ENCODE peak calls at places on chromosomes 7 and 10, in six cellular contexts. J is IMR-90, S is H9, Y is neuronal stem cell, B is H1, P is mesenchymal stem cell. C is an unnamed sample.

GRCh38 chr10:62728479-62728878 is 76.0 kb upstream of the ADO start:
- DNase-seq in J (no peak), S (no peak), Y (no peak), B (no peak), P (no peak), C (peak; percentile 20)

GRCh38 chr7:98687331-98687863 is 70.3 kb downstream of the NPTX2 start:
- DNase-seq in J (no peak), S (no peak), Y (no peak), B (no peak), P (no peak), C (no peak)

GRCh38 chr10:11647676-11648075 is 36.2 kb upstream of the USP6NL start:
- DNase-seq in J (no peak), S (no peak), Y (no peak), B (no peak), P (no peak), C (no peak)

GRCh38 chr10:129136866-129137415 is 330.1 kb upstream of the MGMT start:
- DNase-seq in J (no peak), S (no peak), Y (no peak), B (no peak), P (no peak), C (no peak)

GRCh38 chr10:128859738-128860386 is 607.2 kb upstream of the MGMT start:
- DNase-seq in J (no peak), S (no peak), Y (no peak), B (peak; percentile 67), P (no peak), C (peak; percentile 29)

GRCh38 chr10:53064609-53065008 is 292.0 kb upstream of the MBL2 start:
- DNase-seq in J (no peak), S (no peak), Y (no peak), B (no peak), P (no peak), C (no peak)

GRCh38 chr10:37803269-37803668 is 54.1 kb downstream of the ZNF248 start:
- DNase-seq in J (no peak), S (no peak), Y (no peak), B (no peak), P (no peak), C (no peak)

GRCh38 chr7:139675127-139676110 is 102.4 kb downstream of the HIPK2 start:
- DNase-seq in J (peak; percentile 38), S (no peak), Y (no peak), B (no peak), P (no peak), C (no peak)

GRCh38 chr10:15719062-15719898 is 442 bp downstream of the ITGA8 start:
- DNase-seq in J (no peak), S (peak; percentile 64), Y (peak; percentile 24), B (peak; percentile 72), P (peak; percentile 74), C (no peak)
- H2AFZ ChIP-seq in J (peak overlapping the region; percentile 71), S (no peak overlapping the region), Y (peak overlapping the region; percentile 76), B (peak overlapping the region; percentile 72), P (peak overlapping the region; percentile 42), C (peak overlapping the region; percentile 37)

GRCh38 chr7:102285541-102286236 is 979 bp upstream of the SH2B2 start:
- DNase-seq in J (no peak), S (no peak), Y (no peak), B (no peak), P (no peak), C (no peak)

GRCh38 chr7:102284891-102285540 is 1.7 kb upstream of the SH2B2 start:
- DNase-seq in J (no peak), S (no peak), Y (no peak), B (no peak), P (no peak), C (no peak)

GRCh38 chr7:102287082-102287464 is 405 bp downstream of the SH2B2 start:
- DNase-seq in J (no peak), S (no peak), Y (peak; percentile 41), B (no peak), P (no peak), C (no peak)

GRCh38 chr7:102287465-102288146 is 938 bp downstream of the SH2B2 start:
- DNase-seq in J (no peak), S (peak; percentile 58), Y (no peak), B (peak; percentile 80), P (peak; percentile 41), C (peak; percentile 77)

DNA sequence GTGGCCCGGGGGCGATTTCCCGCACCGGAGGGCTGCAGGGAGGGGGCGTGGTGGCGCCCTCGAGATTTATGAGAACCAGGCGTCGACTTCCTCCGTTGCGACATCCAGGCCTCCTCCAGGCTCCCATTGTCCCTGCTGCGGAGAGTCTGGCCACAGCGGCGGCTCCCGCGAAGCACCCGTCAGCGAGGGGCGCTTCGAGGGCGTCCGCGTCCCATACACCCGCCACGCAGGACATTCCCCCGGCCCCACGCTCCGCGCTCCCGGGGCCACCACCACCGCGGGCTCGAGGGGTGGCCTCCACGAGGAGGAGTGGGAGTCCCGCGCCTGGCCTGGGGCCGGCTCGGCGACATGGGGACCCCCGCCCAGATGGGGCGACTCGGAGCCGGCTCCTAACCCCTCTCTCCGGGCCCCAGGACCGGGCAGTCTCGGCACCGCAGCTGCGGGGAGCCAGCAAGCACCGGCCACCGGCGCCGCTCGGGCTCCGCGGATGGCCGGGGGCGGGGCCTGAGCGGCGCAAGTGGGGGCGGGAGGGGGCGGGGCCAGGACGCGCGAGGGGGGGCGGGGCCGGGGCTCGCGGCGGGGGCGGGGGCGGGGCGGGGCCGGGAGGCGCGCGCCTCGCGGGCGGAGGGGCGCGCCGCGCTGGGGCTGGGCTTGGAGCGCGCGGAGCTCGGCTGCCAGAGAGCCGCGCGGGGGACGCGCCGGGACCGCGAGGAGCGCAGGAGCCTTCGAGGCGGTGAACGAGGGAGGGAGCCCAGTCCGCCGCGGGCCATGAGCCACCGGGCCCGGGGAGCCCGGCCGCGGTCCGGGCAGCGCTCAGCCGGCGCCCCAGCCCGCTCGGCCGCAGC is at the start of gene SH2B2:
- DNase-seq in J (peak; percentile 49), S (peak; percentile 67), Y (peak; percentile 65), B (peak; percentile 79), P (peak; percentile 85), C (peak; percentile 75)
- H4K8ac ChIP-seq in J (peak within 1 kb of the TSS; percentile 31), S (no peak within 1 kb of the TSS), Y (peak within 1 kb of the TSS; percentile 86), B (peak within 1 kb of the TSS; percentile 64), P (peak within 1 kb of the TSS; percentile 99), C (peak within 1 kb of the TSS; percentile 98)

GRCh38 chr10:100741386-100742066 is 3.9 kb upstream of the PAX2 start:
- DNase-seq in J (no peak), S (no peak), Y (no peak), B (peak; percentile 59), P (no peak), C (no peak)

GRCh38 chr10:100742936-100743335 is 2.4 kb upstream of the PAX2 start:
- DNase-seq in J (no peak), S (no peak), Y (no peak), B (no peak), P (no peak), C (no peak)

GRCh38 chr10:100742067-100742771 is 3.2 kb upstream of the PAX2 start:
- DNase-seq in J (no peak), S (no peak), Y (no peak), B (peak; percentile 67), P (no peak), C (no peak)

GRCh38 chr10:100739516-100740368 is 5.6 kb upstream of the PAX2 start:
- DNase-seq in J (no peak), S (peak; percentile 76), Y (no peak), B (peak; percentile 77), P (no peak), C (no peak)

DNA sequence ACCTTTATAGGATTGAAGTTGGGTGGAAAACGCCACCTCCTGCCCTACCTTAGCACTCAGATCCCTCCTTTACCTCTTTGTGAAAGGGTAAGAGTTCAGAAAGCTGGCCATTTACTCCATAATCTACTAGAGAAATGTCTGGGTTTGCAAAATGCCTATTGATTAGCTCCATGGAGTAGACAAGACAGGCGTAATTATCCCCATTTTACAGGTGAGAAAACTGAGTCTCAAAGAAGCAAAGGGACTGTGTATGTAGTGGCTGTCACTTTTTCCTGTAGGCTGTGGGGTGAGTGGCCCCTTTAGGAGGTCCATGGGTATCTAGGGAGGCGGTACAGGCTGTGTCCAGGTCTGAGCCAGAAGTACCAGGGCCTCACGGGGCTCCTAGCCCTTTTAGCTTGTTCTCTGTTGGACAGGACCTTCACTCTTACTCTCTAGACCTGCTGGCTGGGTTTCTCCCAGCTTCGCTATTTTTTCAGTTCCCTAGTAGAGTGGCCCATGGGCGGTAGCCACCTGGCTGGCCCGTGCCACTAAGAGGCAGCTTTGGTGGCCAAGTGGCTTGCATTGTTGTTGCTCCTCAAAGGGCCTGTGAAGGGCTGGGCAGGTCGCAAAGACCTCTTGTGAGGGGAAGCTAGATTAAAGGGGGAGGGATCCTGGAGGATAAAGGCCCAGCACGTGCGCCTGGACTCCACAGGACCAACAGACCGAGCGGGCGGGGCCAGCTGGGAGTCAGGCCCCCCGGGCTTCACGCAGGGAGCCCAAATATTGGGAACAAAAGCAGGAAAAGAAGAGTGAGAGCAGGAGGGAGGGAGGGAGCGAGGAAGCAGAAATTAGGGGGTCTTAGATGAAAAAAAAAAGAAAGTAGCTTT is 4.7 kb upstream of the PAX2 start:
- DNase-seq in J (no peak), S (peak; percentile 67), Y (no peak), B (peak; percentile 72), P (no peak), C (no peak)
- H3K14ac ChIP-seq in J (no peak overlapping the region), S (no peak overlapping the region), Y (no peak overlapping the region), B (no peak overlapping the region), P (no peak overlapping the region), C (no peak overlapping the region)

GRCh38 chr10:132408367-132408781 is 11.4 kb downstream of the PWWP2B start:
- DNase-seq in J (no peak), S (peak; percentile 58), Y (no peak), B (no peak), P (peak; percentile 52), C (no peak)

GRCh38 chr10:132407243-132407746 is 10.3 kb downstream of the PWWP2B start:
- DNase-seq in J (no peak), S (no peak), Y (no peak), B (no peak), P (no peak), C (peak; percentile 45)

GRCh38 chr10:132406750-132407149 is 9.8 kb downstream of the PWWP2B start:
- DNase-seq in J (no peak), S (no peak), Y (no peak), B (no peak), P (no peak), C (no peak)

GRCh38 chr10:132408823-132409666 is 12.0 kb downstream of the PWWP2B start:
- DNase-seq in J (no peak), S (no peak), Y (no peak), B (no peak), P (no peak), C (peak; percentile 23)

GRCh38 chr10:132407846-132408278 is 10.9 kb downstream of the PWWP2B start:
- DNase-seq in J (peak; percentile 29), S (peak; percentile 88), Y (no peak), B (peak; percentile 91), P (peak; percentile 80), C (peak; percentile 87)
- H2AFZ ChIP-seq in J (peak overlapping the region; percentile 75), S (no peak overlapping the region), Y (no peak overlapping the region), B (no peak overlapping the region), P (no peak overlapping the region), C (peak overlapping the region; percentile 56)

DNA sequence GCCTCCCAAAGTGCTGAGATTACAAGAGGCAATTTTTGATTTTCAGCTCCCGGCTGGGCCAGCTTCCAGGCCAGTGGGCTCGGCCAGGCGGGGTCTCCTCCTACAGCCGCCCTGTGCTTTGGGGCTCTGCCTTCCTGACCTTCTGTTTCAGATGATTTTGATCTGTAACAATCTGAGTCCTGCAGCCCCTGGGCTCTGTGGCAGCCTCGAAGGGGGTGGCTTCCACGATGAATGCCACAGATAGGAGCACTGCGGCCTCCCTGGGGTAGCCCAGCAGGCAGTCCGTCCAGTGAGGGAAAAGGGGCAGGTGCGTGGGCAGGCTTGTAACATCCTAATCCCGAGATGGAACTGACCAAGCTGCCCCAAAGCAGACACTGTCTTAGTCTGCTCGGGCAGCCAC is 177.5 kb downstream of the DNAJB6 start:
- DNase-seq in J (no peak), S (no peak), Y (no peak), B (no peak), P (no peak), C (no peak)
- H4K8ac ChIP-seq in J (no peak overlapping the region), S (no peak overlapping the region), Y (no peak overlapping the region), B (no peak overlapping the region), P (no peak overlapping the region), C (no peak overlapping the region)

GRCh38 chr10:102811346-102811745 is 25.9 kb downstream of the CYP17A1 start:
- DNase-seq in J (no peak), S (no peak), Y (no peak), B (no peak), P (no peak), C (no peak)
- H3K14ac ChIP-seq in J (no peak overlapping the region), S (no peak overlapping the region), Y (no peak overlapping the region), B (no peak overlapping the region), P (no peak overlapping the region), C (no peak overlapping the region)